ENCODE peak calls at places on chromosomes 5 and 9, in ten cellular contexts. One of them, this sample, is unnamed.

GRCh38 chr5:173714551-173715428 is 98.3 kb upstream of the BOD1 start:
- DNase-seq in PC-3: peak; percentile 97
- DNase-seq in activated T-cell treated with anti-CD3 and anti-CD28 coated beads for 48 hours: no peak
- DNase-seq in NCI-H774: no peak
- DNase-seq in choroid plexus epithelial cell: peak; percentile 75
- DNase-seq in fibroblast of mammary gland: peak; percentile 95
- DNase-seq in amniotic stem cell: peak; percentile 76
- DNase-seq in endothelial cell: no peak
- DNase-seq in fibroblast of pulmonary artery: peak; percentile 71
- DNase-seq in NCI-H1092: no peak
- DNase-seq in this sample: peak; percentile 93

GRCh38 chr9:113403651-113404050 is 2.6 kb upstream of the ALAD start:
- DNase-seq in PC-3: no peak
- DNase-seq in NCI-H1092: no peak
- DNase-seq in fibroblast of mammary gland: no peak
- DNase-seq in fibroblast of pulmonary artery: peak; percentile 35
- DNase-seq in activated T-cell treated with anti-CD3 and anti-CD28 coated beads for 48 hours: no peak
- DNase-seq in endothelial cell: no peak
- DNase-seq in NCI-H774: no peak
- DNase-seq in choroid plexus epithelial cell: peak; percentile 21
- DNase-seq in amniotic stem cell: no peak
- DNase-seq in this sample: no peak

GRCh38 chr5:174533771-174534221 is 190.6 kb upstream of the MSX2 start:
- DNase-seq in NCI-H774: no peak
- DNase-seq in activated T-cell treated with anti-CD3 and anti-CD28 coated beads for 48 hours: no peak
- DNase-seq in PC-3: peak; percentile 91
- DNase-seq in amniotic stem cell: peak; percentile 80
- DNase-seq in fibroblast of mammary gland: peak; percentile 90
- DNase-seq in choroid plexus epithelial cell: peak; percentile 81
- DNase-seq in NCI-H1092: no peak
- DNase-seq in endothelial cell: no peak
- DNase-seq in fibroblast of pulmonary artery: peak; percentile 70
- DNase-seq in this sample: peak; percentile 99

GRCh38 chr9:116100711-116101111 is 52.9 kb upstream of the PAPPA start:
- DNase-seq in fibroblast of pulmonary artery: peak; percentile 77
- DNase-seq in fibroblast of mammary gland: peak; percentile 86
- DNase-seq in choroid plexus epithelial cell: peak; percentile 67
- DNase-seq in activated T-cell treated with anti-CD3 and anti-CD28 coated beads for 48 hours: no peak
- DNase-seq in endothelial cell: no peak
- DNase-seq in amniotic stem cell: no peak
- DNase-seq in PC-3: peak; percentile 66
- DNase-seq in NCI-H774: no peak
- DNase-seq in NCI-H1092: no peak
- DNase-seq in this sample: peak; percentile 93

GRCh38 chr5:52892242-52892878 is 96.8 kb upstream of the ITGA2 start:
- DNase-seq in endothelial cell: no peak
- DNase-seq in fibroblast of mammary gland: no peak
- DNase-seq in PC-3: no peak
- DNase-seq in choroid plexus epithelial cell: no peak
- DNase-seq in NCI-H774: no peak
- DNase-seq in amniotic stem cell: no peak
- DNase-seq in fibroblast of pulmonary artery: no peak
- DNase-seq in activated T-cell treated with anti-CD3 and anti-CD28 coated beads for 48 hours: no peak
- DNase-seq in NCI-H1092: no peak
- DNase-seq in this sample: no peak

GRCh38 chr5:776862-777711 is 7.4 kb downstream of the ZDHHC11B start:
- DNase-seq in fibroblast of pulmonary artery: no peak
- DNase-seq in NCI-H1092: no peak
- DNase-seq in choroid plexus epithelial cell: no peak
- DNase-seq in amniotic stem cell: no peak
- DNase-seq in endothelial cell: no peak
- DNase-seq in activated T-cell treated with anti-CD3 and anti-CD28 coated beads for 48 hours: no peak
- DNase-seq in PC-3: no peak
- DNase-seq in fibroblast of mammary gland: peak; percentile 48
- DNase-seq in NCI-H774: no peak
- DNase-seq in this sample: no peak

GRCh38 chr5:12557012-12557411 is 652.8 kb upstream of the CTNND2 start:
- DNase-seq in NCI-H774: no peak
- DNase-seq in choroid plexus epithelial cell: no peak
- DNase-seq in endothelial cell: no peak
- DNase-seq in amniotic stem cell: no peak
- DNase-seq in fibroblast of mammary gland: no peak
- DNase-seq in NCI-H1092: no peak
- DNase-seq in fibroblast of pulmonary artery: no peak
- DNase-seq in activated T-cell treated with anti-CD3 and anti-CD28 coated beads for 48 hours: no peak
- DNase-seq in PC-3: peak; percentile 57
- DNase-seq in this sample: no peak

GRCh38 chr5:178150977-178151734 is 2.5 kb downstream of the NHP2 start:
- DNase-seq in amniotic stem cell: no peak
- DNase-seq in fibroblast of pulmonary artery: no peak
- DNase-seq in PC-3: no peak
- DNase-seq in choroid plexus epithelial cell: peak; percentile 48
- DNase-seq in activated T-cell treated with anti-CD3 and anti-CD28 coated beads for 48 hours: no peak
- DNase-seq in NCI-H1092: no peak
- DNase-seq in fibroblast of mammary gland: peak; percentile 35
- DNase-seq in endothelial cell: no peak
- DNase-seq in NCI-H774: no peak
- DNase-seq in this sample: no peak

GRCh38 chr9:114606597-114607207 is 4.4 kb upstream of the TMEM268 start:
- DNase-seq in fibroblast of pulmonary artery: peak; percentile 88
- DNase-seq in amniotic stem cell: no peak
- DNase-seq in PC-3: no peak
- DNase-seq in activated T-cell treated with anti-CD3 and anti-CD28 coated beads for 48 hours: no peak
- DNase-seq in NCI-H1092: no peak
- DNase-seq in fibroblast of mammary gland: peak; percentile 93
- DNase-seq in NCI-H774: no peak
- DNase-seq in endothelial cell: no peak
- DNase-seq in choroid plexus epithelial cell: peak; percentile 83
- DNase-seq in this sample: peak; percentile 78

GRCh38 chr9:80811003-80811402 is 878.3 kb downstream of the TLE1 start:
- DNase-seq in amniotic stem cell: no peak
- DNase-seq in choroid plexus epithelial cell: peak; percentile 47
- DNase-seq in fibroblast of mammary gland: peak; percentile 16
- DNase-seq in endothelial cell: no peak
- DNase-seq in PC-3: peak; percentile 33
- DNase-seq in activated T-cell treated with anti-CD3 and anti-CD28 coated beads for 48 hours: no peak
- DNase-seq in NCI-H1092: no peak
- DNase-seq in fibroblast of pulmonary artery: peak; percentile 8
- DNase-seq in NCI-H774: no peak
- DNase-seq in this sample: peak; percentile 80

GRCh38 chr9:14868772-14869583 is 41.2 kb downstream of the FREM1 start:
- DNase-seq in fibroblast of mammary gland: no peak
- DNase-seq in endothelial cell: no peak
- DNase-seq in PC-3: no peak
- DNase-seq in choroid plexus epithelial cell: no peak
- DNase-seq in fibroblast of pulmonary artery: no peak
- DNase-seq in activated T-cell treated with anti-CD3 and anti-CD28 coated beads for 48 hours: no peak
- DNase-seq in NCI-H774: no peak
- DNase-seq in amniotic stem cell: no peak
- DNase-seq in NCI-H1092: no peak
- DNase-seq in this sample: no peak

GRCh38 chr9:37966443-37967271 is 62.7 kb upstream of the SLC25A51 start:
- DNase-seq in amniotic stem cell: no peak
- DNase-seq in PC-3: no peak
- DNase-seq in fibroblast of mammary gland: peak; percentile 32
- DNase-seq in NCI-H1092: no peak
- DNase-seq in endothelial cell: no peak
- DNase-seq in fibroblast of pulmonary artery: no peak
- DNase-seq in choroid plexus epithelial cell: peak; percentile 44
- DNase-seq in NCI-H774: no peak
- DNase-seq in activated T-cell treated with anti-CD3 and anti-CD28 coated beads for 48 hours: no peak
- DNase-seq in this sample: peak; percentile 55

This sample was measured in IMR-90.